ENCODE peak calls at places on chromosome 22, in ten cellular contexts. C, N, F, B, U, S, E, G, I and Z are unnamed samples.

GRCh38 chr22:48869161-48869560 is 958.5 kb downstream of the BRD1 start:
- DNase-seq in N (no peak), U (no peak), S (peak), E (no peak), B (no peak), C (no peak), F (no peak), G (no peak), I (no peak), Z (no peak)

GRCh38 chr22:20616451-20617043 is 109.1 kb downstream of the MED15 start:
- DNase-seq in F (no peak), I (no peak), G (no peak), E (no peak), B (no peak), N (no peak), U (no peak), S (no peak), C (no peak), Z (no peak)

GRCh38 chr22:50530857-50531545 is 1.2 kb upstream of the TYMP start:
- DNase-seq in I (peak), U (peak), B (peak), C (peak), S (peak), N (peak), G (no peak), F (peak), E (peak), Z (no peak)

GRCh38 chr22:45007247-45007945 is 2.4 kb downstream of the PHF21B start:
- DNase-seq in U (peak), S (no peak), N (no peak), F (peak), E (no peak), C (no peak), G (no peak), B (no peak), I (no peak), Z (no peak)

GRCh38 chr22:22460635-22461034 is 47.9 kb downstream of the ZNF280B start:
- DNase-seq in F (no peak), B (no peak), E (no peak), I (no peak), C (peak), U (peak), G (no peak), N (no peak), S (no peak), Z (no peak)

GRCh38 chr22:31556627-31557203 is 60.4 kb downstream of the SFI1 start:
- DNase-seq in N (no peak), E (no peak), G (no peak), F (peak), B (no peak), C (peak), S (no peak), U (peak), I (no peak), Z (no peak)

GRCh38 chr22:24107668-24108067 is 73.6 kb upstream of the SUSD2 start:
- DNase-seq in B (peak), U (no peak), F (peak), S (peak), N (no peak), G (no peak), C (no peak), I (peak), E (peak), Z (peak)

GRCh38 chr22:50086526-50086925 is 1.3 kb upstream of the MLC1 start:
- DNase-seq in U (no peak), S (no peak), I (no peak), N (no peak), E (no peak), F (peak), G (no peak), C (no peak), B (no peak), Z (no peak)

GRCh38 chr22:39148727-39149535 is 3.5 kb downstream of the CBX7 start:
- DNase-seq in I (peak), U (no peak), E (peak), B (no peak), S (peak), C (peak), F (no peak), G (peak), N (peak), Z (no peak)

GRCh38 chr22:49347376-49347775 is 480.3 kb downstream of the BRD1 start:
- DNase-seq in N (no peak), S (no peak), C (no peak), G (no peak), E (no peak), U (no peak), I (peak), F (no peak), B (no peak), Z (no peak)

GRCh38 chr22:23527971-23528740 is 51.9 kb downstream of the IGLL1 start:
- DNase-seq in F (no peak), N (no peak), S (peak), G (no peak), I (no peak), B (peak), U (no peak), C (peak), E (peak), Z (no peak)

GRCh38 chr22:28792491-28793383 is 7.6 kb downstream of the XBP1 start:
- DNase-seq in I (no peak), C (peak), G (peak), N (no peak), F (no peak), E (no peak), S (no peak), U (no peak), B (no peak), Z (no peak)
- H3K27ac ChIP-seq in I (no peak), C (peak), G (peak), N (no peak), F (no peak), E (peak), S (no peak), U (no peak), B (peak), Z (no peak)

DNA sequence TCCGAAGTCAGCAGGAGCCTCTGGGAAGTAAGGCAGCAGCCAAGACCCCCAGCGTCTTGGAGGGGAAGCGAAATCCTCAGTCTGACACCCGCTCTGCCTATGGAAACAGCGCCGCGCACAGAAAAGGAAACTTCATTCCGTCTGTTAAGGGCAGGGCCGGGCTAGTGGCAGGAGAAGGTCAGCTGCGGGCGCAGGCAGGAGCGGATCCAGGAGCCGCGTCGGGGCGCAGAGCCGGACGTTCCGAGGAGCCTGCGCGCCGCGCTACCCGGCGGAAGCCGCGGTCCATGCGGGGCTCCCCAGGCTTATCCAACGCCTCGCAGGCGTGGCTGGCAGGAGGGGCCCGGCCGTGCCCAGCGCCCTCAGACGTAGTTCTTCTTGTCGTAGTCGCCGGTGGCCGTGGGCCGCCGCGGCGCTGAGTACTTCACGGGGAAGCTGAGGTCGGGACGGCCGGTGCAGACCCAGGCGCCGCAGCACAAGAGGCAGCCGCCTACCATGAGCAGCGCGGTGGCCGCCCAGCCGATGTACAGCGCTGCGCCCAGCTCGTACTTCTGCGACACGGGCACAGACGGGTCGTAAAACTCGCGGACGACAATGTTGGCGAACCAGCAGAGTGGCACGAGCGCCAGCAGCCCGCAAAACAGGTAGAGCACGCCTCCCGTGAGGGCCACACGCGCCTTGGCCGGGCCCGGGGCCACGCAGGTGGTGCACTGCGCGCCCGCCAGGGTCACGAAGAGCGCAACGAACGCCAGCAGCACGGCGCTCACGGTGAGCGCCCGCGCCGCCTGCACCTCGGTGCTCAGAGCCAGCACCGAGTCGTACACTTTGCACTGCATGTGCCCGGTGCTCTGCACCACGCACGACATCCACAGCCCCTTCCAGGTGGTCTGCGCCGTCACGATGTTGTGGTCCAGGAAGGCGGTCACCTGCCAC is 705 bp downstream of the CLDN5 start:
- DNase-seq in I (no peak), S (no peak), C (no peak), U (no peak), F (peak), E (no peak), B (no peak), N (no peak), G (no peak), Z (no peak)
- TF ChIP-seq CTCF in I (no peak), S (no peak), C (no peak), U (no peak), F (no peak), E (no peak), B (no peak), N (no peak), G (no peak), Z (no peak)

DNA sequence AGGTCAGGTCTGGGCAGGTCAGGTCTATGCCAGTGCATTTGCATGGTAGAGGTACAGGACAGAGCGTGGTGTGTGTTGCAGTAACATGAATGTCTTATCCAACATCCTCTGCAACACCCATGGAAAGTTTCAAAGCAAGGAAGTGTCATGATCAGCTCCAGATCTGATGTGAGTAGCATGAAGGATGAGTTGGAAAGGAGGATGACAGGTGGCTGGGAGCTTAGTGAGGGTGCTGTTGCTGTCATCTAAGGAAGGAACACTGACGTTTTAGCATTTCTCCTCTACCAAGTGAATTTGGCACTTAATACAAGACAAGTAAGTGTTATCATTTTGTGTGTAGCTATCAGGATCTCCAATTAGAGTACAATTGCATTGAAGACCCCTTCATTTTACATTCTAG is 65.1 kb downstream of the GRK3 start:
- DNase-seq in C (no peak), E (no peak), S (no peak), I (no peak), F (no peak), N (no peak), B (no peak), U (no peak), G (no peak), Z (no peak)
- H3K27ac ChIP-seq in C (no peak), E (no peak), S (no peak), I (no peak), F (no peak), N (no peak), B (no peak), U (no peak), G (no peak), Z (no peak)

GRCh38 chr22:41367680-41368542 is 13.8 kb upstream of the TEF start:
- DNase-seq in F (peak), G (no peak), S (peak), I (peak), C (no peak), N (no peak), E (no peak), B (peak), U (no peak), Z (no peak)

GRCh38 chr22:41365425-41365824 is 16.3 kb upstream of the TEF start:
- DNase-seq in I (no peak), N (no peak), C (no peak), S (no peak), G (no peak), E (no peak), B (no peak), U (no peak), F (no peak), Z (no peak)

GRCh38 chr22:41368543-41368817 is 13.3 kb upstream of the TEF start:
- DNase-seq in I (no peak), B (no peak), F (no peak), N (no peak), G (no peak), S (no peak), U (no peak), E (no peak), C (no peak), Z (no peak)

GRCh38 chr22:41366323-41367014 is 15.3 kb upstream of the TEF start:
- DNase-seq in E (no peak), B (no peak), N (no peak), F (no peak), G (no peak), S (no peak), I (peak), C (no peak), U (no peak), Z (no peak)

DNA sequence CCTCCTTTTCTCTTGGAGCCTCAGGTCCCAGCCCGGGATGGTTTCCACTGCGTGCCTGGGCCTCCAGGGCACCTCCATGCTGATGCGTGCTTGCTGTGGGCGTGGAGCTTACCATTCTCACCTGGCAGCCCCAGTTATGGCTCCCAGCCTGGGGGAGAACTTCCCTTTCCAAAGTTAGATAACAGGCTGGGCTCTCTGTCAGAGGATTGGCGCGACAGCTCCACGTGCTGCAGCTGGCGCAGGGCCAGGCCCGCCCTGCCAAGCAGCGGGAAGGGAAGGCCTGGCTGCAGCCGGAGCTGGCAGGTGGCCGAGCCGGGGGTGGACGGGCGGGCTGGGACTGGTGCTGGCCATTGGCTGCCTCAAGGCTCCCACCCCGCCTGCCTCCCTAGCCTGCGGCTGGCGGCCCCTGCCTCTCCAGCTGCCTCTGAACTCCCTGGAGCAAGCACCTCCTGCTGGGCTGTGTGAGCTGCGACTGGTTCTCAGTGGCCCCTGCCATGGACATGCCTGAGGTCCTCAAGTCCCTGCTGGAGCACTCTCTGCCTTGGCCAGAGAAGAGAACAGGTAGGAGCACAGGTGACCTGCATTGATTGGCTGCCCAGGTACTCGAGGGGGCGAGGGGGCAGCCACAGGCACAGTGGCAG is 14.6 kb upstream of the TEF start:
- DNase-seq in C (no peak), E (peak), U (peak), F (peak), B (peak), S (peak), G (no peak), I (peak), N (no peak), Z (peak)
- TF ChIP-seq CTCF in C (no peak), E (peak), U (no peak), F (peak), B (no peak), S (no peak), G (no peak), I (peak), N (no peak), Z (no peak)

GRCh38 chr22:17260291-17260690 is 41.1 kb upstream of the ADA2 start:
- DNase-seq in F (no peak), C (no peak), B (no peak), E (no peak), I (no peak), G (no peak), S (no peak), N (no peak), U (no peak), Z (no peak)

GRCh38 chr22:17257578-17257977 is 38.3 kb upstream of the ADA2 start:
- DNase-seq in N (no peak), F (no peak), B (no peak), U (no peak), G (no peak), E (peak), C (peak), S (no peak), I (no peak), Z (no peak)

GRCh38 chr22:17258015-17258827 is 39.0 kb upstream of the ADA2 start:
- DNase-seq in G (peak), E (peak), S (peak), N (peak), F (peak), B (peak), U (no peak), I (no peak), C (peak), Z (no peak)

GRCh38 chr22:17260950-17261349 is 41.7 kb upstream of the ADA2 start:
- DNase-seq in I (no peak), N (no peak), C (no peak), F (no peak), E (no peak), S (no peak), G (no peak), U (no peak), B (no peak), Z (no peak)

GRCh38 chr22:17257091-17257490 is 37.9 kb upstream of the ADA2 start:
- DNase-seq in U (no peak), G (no peak), C (no peak), N (no peak), E (no peak), I (no peak), S (no peak), B (no peak), F (no peak), Z (no peak)
- H3K27ac ChIP-seq in U (no peak), G (peak), C (peak), N (no peak), E (peak), I (no peak), S (no peak), B (no peak), F (no peak), Z (no peak)